ENCODE peak calls at places on chromosomes 2 and 18, in nine cellular contexts. C, F, P, Y, W, T, B, L and I are unnamed samples.
A peak's percentile ranks its signal among the peaks of the same experiment; 100 is the strongest.

GRCh38 chr2:230564805-230565779 is 147.6 kb upstream of the CAB39 start:
- DNase-seq in C (no peak), F (no peak), P (no peak), Y (no peak), W (no peak), T (peak; percentile 12), B (no peak), L (peak; percentile 67), I (no peak)

GRCh38 chr2:128363991-128364390 is 45.3 kb upstream of the HS6ST1 start:
- DNase-seq in C (no peak), F (no peak), P (no peak), Y (no peak), W (no peak), T (no peak), B (no peak), L (no peak), I (no peak)

GRCh38 chr2:179410552-179411356 is 146.1 kb upstream of the SESTD1 start:
- DNase-seq in C (peak; percentile 62), F (peak; percentile 47), P (no peak), Y (no peak), W (peak; percentile 48), T (no peak), B (peak; percentile 41), L (no peak), I (peak; percentile 11)

GRCh38 chr2:72035518-72036172 is 112.0 kb downstream of the CYP26B1 start:
- DNase-seq in C (no peak), F (no peak), P (no peak), Y (no peak), W (peak; percentile 61), T (no peak), B (no peak), L (no peak), I (no peak)

GRCh38 chr2:10094271-10094814 is 14.1 kb upstream of the CYS1 start:
- DNase-seq in C (peak; percentile 20), F (no peak), P (no peak), Y (no peak), W (no peak), T (no peak), B (no peak), L (no peak), I (no peak)

GRCh38 chr2:120653026-120653425 is 82.6 kb upstream of the GLI2 start:
- DNase-seq in C (no peak), F (no peak), P (no peak), Y (no peak), W (no peak), T (no peak), B (no peak), L (no peak), I (no peak)

GRCh38 chr2:61045999-61046398 is 19.7 kb upstream of the SANBR start:
- DNase-seq in C (no peak), F (no peak), P (no peak), Y (no peak), W (no peak), T (no peak), B (no peak), L (peak; percentile 17), I (no peak)

GRCh38 chr2:97701851-97702465 is 11.4 kb upstream of the ZAP70 start:
- DNase-seq in C (no peak), F (no peak), P (no peak), Y (no peak), W (no peak), T (no peak), B (no peak), L (no peak), I (no peak)

GRCh38 chr2:111618953-111619902 is 264.8 kb downstream of the ANAPC1 start:
- DNase-seq in C (peak; percentile 23), F (no peak), P (no peak), Y (peak; percentile 45), W (no peak), T (no peak), B (no peak), L (peak; percentile 95), I (no peak)

GRCh38 chr2:46988733-46989481 is 73.3 kb upstream of the MCFD2 start:
- DNase-seq in C (no peak), F (no peak), P (no peak), Y (no peak), W (no peak), T (no peak), B (no peak), L (no peak), I (no peak)

GRCh38 chr2:75844651-75845050 is 133.9 kb upstream of the GCFC2 start:
- DNase-seq in C (no peak), F (no peak), P (no peak), Y (no peak), W (no peak), T (no peak), B (no peak), L (no peak), I (no peak)

GRCh38 chr2:167192833-167193232 is 304.6 kb downstream of the XIRP2 start:
- DNase-seq in C (no peak), F (no peak), P (no peak), Y (no peak), W (no peak), T (no peak), B (no peak), L (no peak), I (no peak)

GRCh38 chr2:210660-211059 is 53.2 kb downstream of the SH3YL1 start:
- DNase-seq in C (no peak), F (no peak), P (no peak), Y (no peak), W (peak; percentile 79), T (peak; percentile 19), B (no peak), L (no peak), I (no peak)

GRCh38 chr2:7031424-7032245 is 114.4 kb downstream of the RNF144A start:
- DNase-seq in C (peak; percentile 66), F (no peak), P (peak; percentile 91), Y (no peak), W (peak; percentile 68), T (peak; percentile 61), B (no peak), L (peak; percentile 41), I (no peak)
- TF ChIP-seq CTCF in C (no peak), F (no peak), P (no peak), Y (no peak), W (no peak), T (no peak), B (no peak), L (no peak), I (no peak)

GRCh38 chr2:219447242-219448098 is 12.8 kb downstream of the SPEG start:
- DNase-seq in C (no peak), F (no peak), P (no peak), Y (no peak), W (no peak), T (no peak), B (no peak), L (no peak), I (no peak)

GRCh38 chr2:219449609-219450008 is 15.0 kb downstream of the SPEG start:
- DNase-seq in C (no peak), F (no peak), P (no peak), Y (no peak), W (no peak), T (no peak), B (no peak), L (no peak), I (no peak)

GRCh38 chr2:219446689-219447088 is 12.0 kb downstream of the SPEG start:
- DNase-seq in C (no peak), F (no peak), P (no peak), Y (no peak), W (no peak), T (no peak), B (no peak), L (no peak), I (no peak)

GRCh38 chr2:219448099-219448775 is 13.6 kb downstream of the SPEG start:
- DNase-seq in C (no peak), F (peak; percentile 41), P (no peak), Y (no peak), W (no peak), T (no peak), B (no peak), L (no peak), I (no peak)

GRCh38 chr2:219448776-219449476 is 14.3 kb downstream of the SPEG start:
- DNase-seq in C (no peak), F (no peak), P (no peak), Y (no peak), W (no peak), T (no peak), B (no peak), L (no peak), I (no peak)
- TF ChIP-seq CTCF in C (no peak), F (no peak), P (no peak), Y (no peak), W (no peak), T (no peak), B (no peak), L (no peak), I (peak; percentile 36)

GRCh38 chr2:43230481-43230880 is 4.1 kb upstream of the ZFP36L2 start:
- DNase-seq in C (no peak), F (no peak), P (peak; percentile 20), Y (no peak), W (no peak), T (no peak), B (no peak), L (no peak), I (no peak)
- TF ChIP-seq CTCF in C (no peak), F (no peak), P (no peak), Y (no peak), W (no peak), T (no peak), B (no peak), L (no peak), I (peak; percentile 27)

GRCh38 chr18:47040982-47041381 is 5.6 kb upstream of the ELOA2 start:
- DNase-seq in C (no peak), F (no peak), P (no peak), Y (no peak), W (no peak), T (no peak), B (no peak), L (no peak), I (no peak)

GRCh38 chr18:47035156-47035671 is at the start of gene ELOA2:
- DNase-seq in C (no peak), F (no peak), P (no peak), Y (no peak), W (no peak), T (no peak), B (no peak), L (no peak), I (no peak)

GRCh38 chr18:47032945-47033344 is 2.5 kb downstream of the ELOA2 start:
- DNase-seq in C (no peak), F (no peak), P (no peak), Y (no peak), W (no peak), T (no peak), B (no peak), L (no peak), I (no peak)

GRCh38 chr18:47036927-47037605 is 1.6 kb upstream of the ELOA2 start:
- DNase-seq in C (no peak), F (no peak), P (no peak), Y (no peak), W (no peak), T (no peak), B (no peak), L (no peak), I (no peak)

DNA sequence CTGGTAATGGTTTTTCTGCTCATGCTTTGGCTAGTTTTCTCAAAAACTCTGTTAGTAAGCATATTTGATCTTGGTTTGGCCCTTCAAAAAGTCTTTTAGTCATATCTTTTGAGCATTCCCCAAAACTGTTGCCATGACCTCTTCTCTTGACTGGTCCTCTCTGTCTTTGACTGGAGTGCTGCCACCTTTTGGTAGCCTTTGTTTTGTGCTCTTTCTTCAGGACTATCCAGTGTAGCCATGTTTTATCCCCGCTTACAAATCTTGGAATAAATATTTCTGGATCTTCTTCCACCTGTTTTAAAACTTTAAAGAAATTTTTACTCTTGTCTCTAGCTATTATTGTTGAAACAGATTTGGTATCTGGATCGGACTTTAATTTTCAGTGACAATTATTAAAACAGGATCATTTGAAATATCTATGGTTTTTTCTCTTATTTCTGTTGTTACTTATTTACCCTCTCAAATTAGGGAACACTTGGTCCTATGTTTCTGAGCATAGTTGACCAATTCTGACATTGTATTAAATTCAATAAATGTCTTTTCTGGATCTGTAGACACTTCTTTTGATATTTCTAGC is 965 bp upstream of the ELOA2 start:
- DNase-seq in C (peak; percentile 29), F (peak; percentile 59), P (no peak), Y (no peak), W (peak; percentile 19), T (no peak), B (peak; percentile 28), L (no peak), I (no peak)
- TF ChIP-seq CTCF in C (peak; percentile 37), F (peak; percentile 39), P (peak; percentile 30), Y (no peak), W (peak; percentile 65), T (peak; percentile 54), B (peak; percentile 44), L (peak; percentile 68), I (peak; percentile 51)